ENCODE peak calls at places on chromosome X, in four cellular contexts. One of them, this sample, is unnamed.

GRCh38 chrX:77493677-77494553 is 46.7 kb downstream of the FGF16 start:
- DNase-seq in lower lobe of right lung: no peak
- DNase-seq in tibial nerve: no peak
- DNase-seq in cardiac muscle cell: peak; percentile 11
- DNase-seq in this sample: peak; percentile 14

GRCh38 chrX:17047224-17047623 is 100.8 kb downstream of the REPS2 start:
- DNase-seq in lower lobe of right lung: no peak
- DNase-seq in tibial nerve: no peak
- DNase-seq in cardiac muscle cell: no peak
- DNase-seq in this sample: no peak

GRCh38 chrX:145396612-145397011 is 149.3 kb downstream of the SPANXN1 start:
- DNase-seq in lower lobe of right lung: no peak
- DNase-seq in tibial nerve: no peak
- DNase-seq in cardiac muscle cell: no peak
- DNase-seq in this sample: no peak

GRCh38 chrX:1486177-1486576 is 33.5 kb upstream of the ASMTL start:
- DNase-seq in lower lobe of right lung: no peak
- DNase-seq in tibial nerve: no peak
- DNase-seq in cardiac muscle cell: no peak
- DNase-seq in this sample: no peak

GRCh38 chrX:9804444-9804843 is 18.2 kb downstream of the SHROOM2 start:
- DNase-seq in lower lobe of right lung: no peak
- DNase-seq in tibial nerve: no peak
- DNase-seq in cardiac muscle cell: no peak
- DNase-seq in this sample: no peak

GRCh38 chrX:30735839-30736238 is 82.6 kb downstream of the GK start:
- DNase-seq in lower lobe of right lung: peak; percentile 52
- DNase-seq in tibial nerve: peak; percentile 48
- DNase-seq in cardiac muscle cell: peak; percentile 79
- DNase-seq in this sample: peak; percentile 64

GRCh38 chrX:41045960-41046567 is 39.2 kb upstream of the USP9X start:
- DNase-seq in lower lobe of right lung: no peak
- DNase-seq in tibial nerve: peak; percentile 53
- DNase-seq in cardiac muscle cell: peak; percentile 26
- DNase-seq in this sample: peak; percentile 49

GRCh38 chrX:10171291-10171690 is 14.5 kb downstream of the CLCN4 start:
- DNase-seq in lower lobe of right lung: no peak
- DNase-seq in tibial nerve: no peak
- DNase-seq in cardiac muscle cell: no peak
- DNase-seq in this sample: no peak

GRCh38 chrX:43836435-43837184 is 45.6 kb downstream of the MAOB start:
- DNase-seq in lower lobe of right lung: no peak
- DNase-seq in tibial nerve: no peak
- DNase-seq in cardiac muscle cell: peak; percentile 26
- DNase-seq in this sample: no peak

GRCh38 chrX:150575415-150575814 is 7.0 kb downstream of the MTM1 start:
- DNase-seq in lower lobe of right lung: no peak
- DNase-seq in tibial nerve: no peak
- DNase-seq in cardiac muscle cell: no peak
- DNase-seq in this sample: no peak

GRCh38 chrX:20011608-20012007 is 20.7 kb upstream of the BCLAF3 start:
- DNase-seq in lower lobe of right lung: no peak
- DNase-seq in tibial nerve: no peak
- DNase-seq in cardiac muscle cell: no peak
- DNase-seq in this sample: no peak

GRCh38 chrX:319579-320125 is 1.1 kb upstream of the GTPBP6 start:
- DNase-seq in lower lobe of right lung: peak; percentile 67
- DNase-seq in tibial nerve: no peak
- DNase-seq in cardiac muscle cell: no peak
- DNase-seq in this sample: no peak

GRCh38 chrX:65035451-65035779 is 59.2 kb upstream of the ZC4H2 start:
- DNase-seq in lower lobe of right lung: no peak
- DNase-seq in tibial nerve: peak; percentile 5
- DNase-seq in cardiac muscle cell: no peak
- DNase-seq in this sample: peak; percentile 30

GRCh38 chrX:32176510-32176909 is 1034.8 kb downstream of the DMD start:
- DNase-seq in lower lobe of right lung: no peak
- DNase-seq in tibial nerve: no peak
- DNase-seq in cardiac muscle cell: no peak
- DNase-seq in this sample: no peak

GRCh38 chrX:66030505-66031317 is 9.2 kb downstream of the VSIG4 start:
- DNase-seq in lower lobe of right lung: no peak
- DNase-seq in tibial nerve: no peak
- DNase-seq in cardiac muscle cell: peak; percentile 15
- DNase-seq in this sample: no peak

GRCh38 chrX:149830192-149830873 is 48.6 kb downstream of the MAGEA9 start:
- DNase-seq in lower lobe of right lung: no peak
- DNase-seq in tibial nerve: no peak
- DNase-seq in cardiac muscle cell: peak; percentile 34
- DNase-seq in this sample: peak; percentile 56

GRCh38 chrX:11629593-11630211 is 36.0 kb downstream of the ARHGAP6 start:
- DNase-seq in lower lobe of right lung: peak; percentile 41
- DNase-seq in tibial nerve: peak; percentile 11
- DNase-seq in cardiac muscle cell: peak; percentile 30
- DNase-seq in this sample: peak; percentile 10

GRCh38 chrX:131136776-131137175 is 78.6 kb downstream of the ARHGAP36 start:
- DNase-seq in lower lobe of right lung: no peak
- DNase-seq in tibial nerve: no peak
- DNase-seq in cardiac muscle cell: no peak
- DNase-seq in this sample: no peak

GRCh38 chrX:152932144-152932543 is 34.3 kb downstream of the ZNF185 start:
- DNase-seq in lower lobe of right lung: no peak
- DNase-seq in tibial nerve: no peak
- DNase-seq in cardiac muscle cell: no peak
- DNase-seq in this sample: no peak

GRCh38 chrX:119573840-119574393 is 446 bp upstream of the UBE2A start:
- DNase-seq in lower lobe of right lung: no peak
- DNase-seq in tibial nerve: peak; percentile 7
- DNase-seq in cardiac muscle cell: peak; percentile 45
- DNase-seq in this sample: peak; percentile 51

GRCh38 chrX:7334253-7334935 is 186.4 kb upstream of the PUDP start:
- DNase-seq in lower lobe of right lung: no peak
- DNase-seq in tibial nerve: no peak
- DNase-seq in cardiac muscle cell: no peak
- DNase-seq in this sample: no peak

GRCh38 chrX:1391370-1391706 is 575 bp downstream of the SLC25A6 start:
- DNase-seq in lower lobe of right lung: no peak
- DNase-seq in tibial nerve: no peak
- DNase-seq in cardiac muscle cell: peak; percentile 94
- DNase-seq in this sample: peak; percentile 98

GRCh38 chrX:139762400-139763183 is 54.6 kb upstream of the MCF2 start:
- DNase-seq in lower lobe of right lung: no peak
- DNase-seq in tibial nerve: peak; percentile 18
- DNase-seq in cardiac muscle cell: no peak
- DNase-seq in this sample: no peak

GRCh38 chrX:96436105-96436504 is 248.5 kb upstream of the DIAPH2 start:
- DNase-seq in lower lobe of right lung: no peak
- DNase-seq in tibial nerve: no peak
- DNase-seq in cardiac muscle cell: no peak
- DNase-seq in this sample: no peak

GRCh38 chrX:13851996-13852695 is 35.3 kb upstream of the GPM6B start:
- DNase-seq in lower lobe of right lung: no peak
- DNase-seq in tibial nerve: no peak
- DNase-seq in cardiac muscle cell: no peak
- DNase-seq in this sample: no peak

GRCh38 chrX:24465524-24465850 is 401 bp downstream of the PDK3 start:
- DNase-seq in lower lobe of right lung: no peak
- DNase-seq in tibial nerve: no peak
- DNase-seq in cardiac muscle cell: peak; percentile 7
- DNase-seq in this sample: no peak

GRCh38 chrX:15903186-15903681 is 48.6 kb upstream of the AP1S2 start:
- DNase-seq in lower lobe of right lung: no peak
- DNase-seq in tibial nerve: no peak
- DNase-seq in cardiac muscle cell: no peak
- DNase-seq in this sample: no peak

GRCh38 chrX:18047440-18047940 is 173.2 kb downstream of the BEND2 start:
- DNase-seq in lower lobe of right lung: no peak
- DNase-seq in tibial nerve: no peak
- DNase-seq in cardiac muscle cell: no peak
- DNase-seq in this sample: no peak

GRCh38 chrX:68685722-68686683 is 38.5 kb downstream of the STARD8 start:
- DNase-seq in lower lobe of right lung: peak; percentile 58
- DNase-seq in tibial nerve: no peak
- DNase-seq in cardiac muscle cell: peak; percentile 19
- DNase-seq in this sample: peak; percentile 79

GRCh38 chrX:104280609-104281008 is 25.9 kb upstream of the ESX1 start:
- DNase-seq in lower lobe of right lung: no peak
- DNase-seq in tibial nerve: no peak
- DNase-seq in cardiac muscle cell: no peak
- DNase-seq in this sample: no peak

GRCh38 chrX:104285201-104285600 is 30.5 kb upstream of the ESX1 start:
- DNase-seq in lower lobe of right lung: no peak
- DNase-seq in tibial nerve: no peak
- DNase-seq in cardiac muscle cell: no peak
- DNase-seq in this sample: no peak

GRCh38 chrX:104284407-104285000 is 29.8 kb upstream of the ESX1 start:
- DNase-seq in lower lobe of right lung: no peak
- DNase-seq in tibial nerve: no peak
- DNase-seq in cardiac muscle cell: no peak
- DNase-seq in this sample: no peak

GRCh38 chrX:104281564-104281963 is 26.8 kb upstream of the ESX1 start:
- DNase-seq in lower lobe of right lung: no peak
- DNase-seq in tibial nerve: no peak
- DNase-seq in cardiac muscle cell: no peak
- DNase-seq in this sample: no peak

DNA sequence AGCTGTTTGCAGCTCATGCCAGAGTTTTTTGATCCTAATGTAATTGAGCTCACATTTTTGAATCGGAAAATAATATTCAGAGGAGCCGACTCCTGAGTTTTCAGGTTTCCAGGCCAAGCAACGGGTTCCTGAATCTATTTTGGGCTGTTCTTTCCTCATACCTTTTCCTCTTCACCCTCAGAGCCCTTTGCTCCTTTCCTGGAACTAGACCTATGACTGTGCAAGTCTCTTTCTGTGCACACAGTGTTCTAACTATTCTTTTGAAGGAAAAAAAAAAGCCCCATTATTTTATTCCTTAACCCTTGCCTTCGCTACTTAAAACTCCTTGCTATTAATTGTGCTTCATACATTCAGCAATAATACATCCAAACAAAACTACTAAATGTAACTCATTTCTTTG is 27.6 kb upstream of the ESX1 start:
- DNase-seq in lower lobe of right lung: no peak
- DNase-seq in tibial nerve: no peak
- DNase-seq in cardiac muscle cell: no peak
- DNase-seq in this sample: no peak
- H3K4me3 ChIP-seq in lower lobe of right lung: no peak overlapping the region
- H3K4me3 ChIP-seq in tibial nerve: no peak overlapping the region
- H3K4me3 ChIP-seq in cardiac muscle cell: no peak overlapping the region
- H3K4me3 ChIP-seq in this sample: no peak overlapping the region

GRCh38 chrX:100216083-100216482 is 194.0 kb downstream of the PCDH19 start:
- DNase-seq in lower lobe of right lung: no peak
- DNase-seq in tibial nerve: no peak
- DNase-seq in cardiac muscle cell: no peak
- DNase-seq in this sample: no peak

GRCh38 chrX:100217547-100217946 is 192.5 kb downstream of the PCDH19 start:
- DNase-seq in lower lobe of right lung: no peak
- DNase-seq in tibial nerve: no peak
- DNase-seq in cardiac muscle cell: no peak
- DNase-seq in this sample: no peak
- H3K27me3 ChIP-seq in lower lobe of right lung: no peaks in the 10 kb centered on the region
- H3K27me3 ChIP-seq in tibial nerve: peaks cover 8% of the 10 kb centered on the region
- H3K27me3 ChIP-seq in cardiac muscle cell: no peaks in the 10 kb centered on the region
- H3K27me3 ChIP-seq in this sample: no peaks in the 10 kb centered on the region

GRCh38 chrX:47561653-47562151 is 697 bp downstream of the ARAF start:
- DNase-seq in lower lobe of right lung: no peak
- DNase-seq in tibial nerve: no peak
- DNase-seq in cardiac muscle cell: no peak
- DNase-seq in this sample: no peak

GRCh38 chrX:47562615-47563243 is 1.7 kb downstream of the ARAF start:
- DNase-seq in lower lobe of right lung: no peak
- DNase-seq in tibial nerve: no peak
- DNase-seq in cardiac muscle cell: peak; percentile 12
- DNase-seq in this sample: peak; percentile 52

GRCh38 chrX:47564438-47565085 is 3.6 kb downstream of the ARAF start:
- DNase-seq in lower lobe of right lung: no peak
- DNase-seq in tibial nerve: no peak
- DNase-seq in cardiac muscle cell: no peak
- DNase-seq in this sample: peak; percentile 47

GRCh38 chrX:47560831-47561652 is at the start of gene ARAF:
- DNase-seq in lower lobe of right lung: peak; percentile 96
- DNase-seq in tibial nerve: peak; percentile 94
- DNase-seq in cardiac muscle cell: peak; percentile 95
- DNase-seq in this sample: peak; percentile 95

DNA sequence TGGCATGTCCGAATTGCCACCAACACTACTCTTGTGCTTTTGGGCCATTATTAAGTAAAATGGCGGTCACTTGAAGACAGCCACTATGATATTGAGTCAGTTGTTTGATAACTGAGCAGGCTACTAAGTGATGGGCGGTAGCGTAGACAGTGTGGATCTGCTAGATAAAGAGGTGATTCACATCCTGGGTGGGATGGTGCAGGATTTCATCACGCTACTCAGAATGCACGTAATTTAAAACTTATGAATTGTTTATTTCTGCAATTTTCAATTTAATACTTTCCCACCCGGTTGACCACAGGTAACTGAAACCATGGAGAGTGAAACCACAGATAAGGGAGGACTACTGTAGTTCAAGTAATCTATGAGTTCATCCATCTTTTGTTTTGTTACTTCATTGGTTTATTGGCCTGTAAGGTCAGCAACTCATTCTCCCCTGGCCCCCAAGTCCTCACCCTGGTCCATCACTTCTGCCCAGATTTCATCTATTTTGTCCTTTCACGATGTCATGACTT is 2.9 kb downstream of the ARAF start:
- DNase-seq in lower lobe of right lung: no peak
- DNase-seq in tibial nerve: no peak
- DNase-seq in cardiac muscle cell: no peak
- DNase-seq in this sample: no peak
- H3K36me3 ChIP-seq in lower lobe of right lung: peaks cover 54% of the 10 kb centered on the region
- H3K36me3 ChIP-seq in tibial nerve: no peaks in the 10 kb centered on the region
- H3K36me3 ChIP-seq in cardiac muscle cell: peaks cover 4% of the 10 kb centered on the region
- H3K36me3 ChIP-seq in this sample: peaks cover 3% of the 10 kb centered on the region

GRCh38 chrX:107630031-107630689 is 1.9 kb downstream of the PRPS1 start:
- DNase-seq in lower lobe of right lung: no peak
- DNase-seq in tibial nerve: no peak
- DNase-seq in cardiac muscle cell: no peak
- DNase-seq in this sample: no peak
- H3K4me3 ChIP-seq in lower lobe of right lung: no peak overlapping the region
- H3K4me3 ChIP-seq in tibial nerve: no peak overlapping the region
- H3K4me3 ChIP-seq in cardiac muscle cell: peak overlapping the region; percentile 86
- H3K4me3 ChIP-seq in this sample: peak overlapping the region; percentile 81

GRCh38 chrX:154354516-154354915 is 19.9 kb downstream of the FLNA start:
- DNase-seq in lower lobe of right lung: no peak
- DNase-seq in tibial nerve: no peak
- DNase-seq in cardiac muscle cell: no peak
- DNase-seq in this sample: no peak
- H3K27me3 ChIP-seq in lower lobe of right lung: no peaks in the 10 kb centered on the region
- H3K27me3 ChIP-seq in tibial nerve: no peaks in the 10 kb centered on the region
- H3K27me3 ChIP-seq in cardiac muscle cell: no peaks in the 10 kb centered on the region
- H3K27me3 ChIP-seq in this sample: no peaks in the 10 kb centered on the region

DNA sequence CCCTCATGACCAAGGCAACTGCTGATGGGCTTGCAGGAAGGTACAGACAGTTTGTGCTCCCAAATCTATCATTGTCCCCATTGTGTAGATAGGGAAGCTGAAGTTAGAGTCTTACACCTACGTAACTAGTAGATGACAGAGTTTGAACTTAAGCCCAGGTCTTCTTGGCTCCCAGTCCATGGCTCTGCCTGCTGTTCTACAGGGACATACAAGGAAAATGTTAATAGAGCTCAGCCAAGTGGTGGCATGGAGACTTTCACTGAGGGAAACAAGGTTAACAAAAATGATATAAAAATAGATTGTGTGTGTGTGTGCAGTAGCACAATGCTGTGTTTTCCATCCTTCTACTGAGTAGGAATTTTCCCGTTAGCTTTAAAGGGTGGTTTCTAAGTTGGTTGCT is 936.5 kb downstream of the RPA4 start:
- DNase-seq in lower lobe of right lung: no peak
- DNase-seq in tibial nerve: no peak
- DNase-seq in cardiac muscle cell: no peak
- DNase-seq in this sample: no peak
- H3K36me3 ChIP-seq in lower lobe of right lung: no peaks in the 10 kb centered on the region
- H3K36me3 ChIP-seq in tibial nerve: no peaks in the 10 kb centered on the region
- H3K36me3 ChIP-seq in cardiac muscle cell: no peaks in the 10 kb centered on the region
- H3K36me3 ChIP-seq in this sample: no peaks in the 10 kb centered on the region